ENCODE peak calls at places on chromosomes 1 and 21, in four cellular contexts. U is activated T-cell treated with anti-CD3 and anti-CD28 coated beads for 48 hours, O is hepatocyte, K is keratinocyte. W is an unnamed sample.

GRCh38 chr1:203480525-203481084 is 5.0 kb downstream of the PRELP start:
- DNase-seq in O (peak; percentile 66), U (peak; percentile 29), K (peak; percentile 60), W (peak; percentile 86)

GRCh38 chr21:44984792-44985440 is 45.1 kb downstream of the SLX9 start:
- DNase-seq in U (no peak), O (no peak), K (no peak), W (no peak)

GRCh38 chr1:55586771-55587170 is 371.6 kb upstream of the USP24 start:
- DNase-seq in U (no peak), O (no peak), K (no peak), W (no peak)

GRCh38 chr1:246012271-246012854 is 494.7 kb downstream of the SMYD3 start:
- DNase-seq in U (no peak), K (no peak), O (peak; percentile 52), W (peak; percentile 57)

GRCh38 chr1:27536767-27537166 is 46.8 kb upstream of the WASF2 start:
- DNase-seq in U (no peak), O (peak; percentile 80), K (no peak), W (peak; percentile 81)

GRCh38 chr1:57345916-57346315 is 77.9 kb downstream of the DAB1 start:
- DNase-seq in O (no peak), U (no peak), K (no peak), W (no peak)

GRCh38 chr1:23577056-23577985 is 18.0 kb upstream of the ID3 start:
- DNase-seq in K (no peak), U (no peak), O (peak; percentile 71), W (peak; percentile 97)

GRCh38 chr1:153238536-153238935 is 21.0 kb upstream of the LORICRIN start:
- DNase-seq in K (no peak), U (no peak), O (no peak), W (no peak)

GRCh38 chr1:180672105-180672504 is 40.3 kb downstream of the XPR1 start:
- DNase-seq in U (no peak), O (no peak), K (no peak), W (no peak)

GRCh38 chr1:17861685-17862084 is 106.6 kb downstream of the ACTL8 start:
- DNase-seq in O (no peak), K (no peak), U (no peak), W (no peak)

GRCh38 chr1:198947456-198947855 is 308.6 kb downstream of the PTPRC start:
- DNase-seq in K (no peak), O (no peak), U (no peak), W (no peak)

GRCh38 chr1:198623920-198624647 is 14.8 kb upstream of the PTPRC start:
- DNase-seq in O (no peak), U (no peak), K (no peak), W (peak; percentile 33)

GRCh38 chr1:235946570-235946981 is 79.9 kb upstream of the LYST start:
- DNase-seq in O (no peak), K (no peak), U (no peak), W (peak; percentile 96)

GRCh38 chr1:82931051-82931450 is 1067.9 kb downstream of the TTLL7 start:
- DNase-seq in K (no peak), O (no peak), U (no peak), W (peak; percentile 95)

GRCh38 chr1:232292818-232293217 is 337.1 kb downstream of the SIPA1L2 start:
- DNase-seq in U (no peak), O (no peak), K (no peak), W (no peak)

GRCh38 chr1:20732071-20732587 is 374 bp downstream of the SH2D5 start:
- DNase-seq in O (peak; percentile 85), U (peak; percentile 66), K (peak; percentile 68), W (peak; percentile 75)

GRCh38 chr1:234668577-234668955 is 58.6 kb upstream of the IRF2BP2 start:
- DNase-seq in K (no peak), O (no peak), U (no peak), W (no peak)

GRCh38 chr1:222792744-222793143 is 22.1 kb upstream of the DISP1 start:
- DNase-seq in O (peak; percentile 42), K (no peak), U (no peak), W (peak; percentile 26)

GRCh38 chr1:168834225-168834872 is 105.3 kb upstream of the DPT start:
- DNase-seq in O (peak; percentile 60), K (no peak), U (no peak), W (no peak)

GRCh38 chr1:201888282-201889033 is at the start of gene SHISA4:
- DNase-seq in K (no peak), U (no peak), O (peak; percentile 65), W (peak; percentile 73)

GRCh38 chr1:215645861-215646260 is 78.8 kb downstream of the KCTD3 start:
- DNase-seq in O (no peak), U (no peak), K (no peak), W (no peak)

GRCh38 chr1:234564035-234565029 is 45.6 kb downstream of the IRF2BP2 start:
- DNase-seq in K (peak; percentile 97), O (peak; percentile 82), U (no peak), W (peak; percentile 47)

GRCh38 chr1:230728710-230729392 is 14.9 kb upstream of the AGT start:
- DNase-seq in K (no peak), U (no peak), O (no peak), W (no peak)

GRCh38 chr1:237211031-237211430 is 169.0 kb downstream of the RYR2 start:
- DNase-seq in O (no peak), U (no peak), K (no peak), W (no peak)

W was measured in mesenchymal stem cell.